ENCODE peak calls at places on chromosomes 6 and 20, in five cellular contexts. C, M, L, G and J are unnamed samples.

GRCh38 chr6:169561665-169562064 is 140.2 kb downstream of the WDR27 start:
- DNase-seq in M (no peak), L (no peak), C (no peak), G (no peak), J (no peak)

GRCh38 chr20:9617062-9617461 is 102.7 kb downstream of the LAMP5 start:
- DNase-seq in L (peak; percentile 85), C (peak; percentile 66), G (peak; percentile 37), M (peak; percentile 76), J (peak; percentile 46)

GRCh38 chr20:46709459-46710148 is at the start of gene SLC2A10:
- DNase-seq in C (peak; percentile 30), L (peak; percentile 86), G (no peak), M (no peak), J (peak; percentile 63)

GRCh38 chr6:31702421-31702818 is 704 bp downstream of the ABHD16A start:
- DNase-seq in M (peak; percentile 44), G (peak; percentile 33), C (peak; percentile 45), L (no peak), J (peak; percentile 40)

GRCh38 chr6:28353981-28354676 is 4.4 kb downstream of the ZKSCAN3 start:
- DNase-seq in M (peak; percentile 20), G (no peak), L (no peak), C (peak; percentile 42), J (no peak)

GRCh38 chr6:154548130-154548830 is 37.8 kb upstream of the CNKSR3 start:
- DNase-seq in L (no peak), G (no peak), C (peak; percentile 11), M (no peak), J (no peak)

GRCh38 chr20:3521852-3522740 is 51.3 kb downstream of the ATRN start:
- DNase-seq in G (no peak), L (no peak), C (no peak), M (no peak), J (no peak)

GRCh38 chr6:158825951-158826306 is 6.8 kb upstream of the EZR start:
- DNase-seq in G (no peak), L (peak; percentile 56), M (no peak), C (no peak), J (no peak)

GRCh38 chr6:51989789-51990188 is 97.6 kb downstream of the PKHD1 start:
- DNase-seq in G (no peak), C (no peak), L (no peak), M (no peak), J (no peak)

GRCh38 chr6:13428528-13429405 is 58.6 kb downstream of the GFOD1 start:
- DNase-seq in G (peak; percentile 40), M (peak; percentile 50), L (no peak), C (peak; percentile 23), J (peak; percentile 39)

GRCh38 chr20:57811373-57812020 is 101.7 kb upstream of the PMEPA1 start:
- DNase-seq in G (no peak), M (no peak), C (peak; percentile 19), L (peak; percentile 55), J (no peak)

GRCh38 chr20:32190608-32191415 is 16.7 kb downstream of the PLAGL2 start:
- DNase-seq in M (no peak), C (no peak), G (no peak), L (peak; percentile 34), J (no peak)

GRCh38 chr6:11380969-11381744 is 148.7 kb upstream of the NEDD9 start:
- DNase-seq in C (no peak), G (no peak), L (no peak), M (no peak), J (no peak)

GRCh38 chr6:53728570-53729194 is 63.1 kb upstream of the KLHL31 start:
- DNase-seq in L (peak; percentile 80), G (peak; percentile 51), M (peak; percentile 73), C (peak; percentile 52), J (peak; percentile 50)

GRCh38 chr6:37535701-37536461 is 36.2 kb upstream of the CCDC167 start:
- DNase-seq in M (no peak), C (peak; percentile 35), L (peak; percentile 43), G (peak; percentile 51), J (peak; percentile 59)

GRCh38 chr6:45617441-45617840 is 239.7 kb upstream of the SUPT3H start:
- DNase-seq in L (no peak), M (no peak), G (no peak), C (no peak), J (no peak)

GRCh38 chr6:114216789-114217467 is 125.9 kb downstream of the HS3ST5 start:
- DNase-seq in G (no peak), M (no peak), C (no peak), L (no peak), J (no peak)

GRCh38 chr6:133630651-133631050 is 258.3 kb upstream of the TCF21 start:
- DNase-seq in L (no peak), M (no peak), C (no peak), G (no peak), J (no peak)

GRCh38 chr6:1224514-1224913 is 87.4 kb upstream of the FOXQ1 start:
- DNase-seq in M (no peak), L (no peak), C (no peak), G (no peak), J (no peak)

GRCh38 chr6:131831886-131832285 is 24.1 kb downstream of the ENPP1 start:
- DNase-seq in L (no peak), C (no peak), M (no peak), G (no peak), J (no peak)

GRCh38 chr6:122751291-122751690 is 28.2 kb upstream of the FABP7 start:
- DNase-seq in C (no peak), G (peak; percentile 52), L (no peak), M (peak; percentile 74), J (peak; percentile 17)

GRCh38 chr20:47876348-47877056 is 91.2 kb upstream of the SULF2 start:
- DNase-seq in G (no peak), C (no peak), L (no peak), M (no peak), J (no peak)

GRCh38 chr6:139625998-139626975 is 251.8 kb upstream of the CITED2 start:
- DNase-seq in M (no peak), L (no peak), C (no peak), G (no peak), J (no peak)

GRCh38 chr20:44837949-44838348 is 27.6 kb upstream of the RIMS4 start:
- DNase-seq in C (no peak), G (no peak), M (no peak), L (no peak), J (no peak)

GRCh38 chr20:54221996-54222890 is 14.4 kb downstream of the PFDN4 start:
- DNase-seq in G (no peak), M (no peak), L (no peak), C (no peak), J (no peak)

GRCh38 chr20:3749689-3750639 is 17.5 kb downstream of the HSPA12B start:
- DNase-seq in L (peak; percentile 64), G (peak; percentile 79), M (no peak), C (peak; percentile 41), J (peak; percentile 77)

GRCh38 chr20:5080384-5080877 is 39.3 kb downstream of the PCNA start:
- DNase-seq in G (peak; percentile 20), L (no peak), C (peak; percentile 23), M (peak; percentile 70), J (no peak)